ENCODE peak calls at places on chromosomes 7 and 10, in nine cellular contexts. W, R, H, V, E, F, N, O and T are unnamed samples.
A peak's percentile ranks its signal among the peaks of the same experiment; 100 is the strongest.

GRCh38 chr10:127254276-127254675 is 57.9 kb upstream of the INSYN2A start:
- DNase-seq in W (no peak), R (no peak), H (no peak), V (no peak), E (no peak), F (no peak), N (no peak), O (peak; percentile 63), T (no peak)

GRCh38 chr7:1247527-1248041 is 14.9 kb downstream of the UNCX start:
- DNase-seq in W (no peak), R (no peak), H (no peak), V (no peak), E (peak; percentile 75), F (peak; percentile 80), N (no peak), O (no peak), T (no peak)

GRCh38 chr7:156014808-156015207 is 202.5 kb upstream of the SHH start:
- DNase-seq in W (no peak), R (no peak), H (no peak), V (no peak), E (no peak), F (no peak), N (no peak), O (no peak), T (no peak)

GRCh38 chr7:151728746-151729145 is 148.2 kb downstream of the PRKAG2 start:
- DNase-seq in W (no peak), R (no peak), H (no peak), V (no peak), E (no peak), F (no peak), N (no peak), O (no peak), T (no peak)

GRCh38 chr10:18350340-18350739 is 210.1 kb downstream of the CACNB2 start:
- DNase-seq in W (no peak), R (no peak), H (no peak), V (no peak), E (no peak), F (peak; percentile 15), N (no peak), O (no peak), T (no peak)

GRCh38 chr10:119509909-119510451 is 32.5 kb downstream of the RGS10 start:
- DNase-seq in W (no peak), R (no peak), H (no peak), V (no peak), E (no peak), F (peak; percentile 59), N (no peak), O (peak; percentile 29), T (no peak)

GRCh38 chr7:101784275-101785127 is 32.9 kb upstream of the CUX1 start:
- DNase-seq in W (no peak), R (no peak), H (no peak), V (no peak), E (no peak), F (no peak), N (no peak), O (peak; percentile 63), T (no peak)

GRCh38 chr7:39105720-39106119 is 128.0 kb downstream of the POU6F2 start:
- DNase-seq in W (no peak), R (no peak), H (no peak), V (no peak), E (no peak), F (no peak), N (no peak), O (no peak), T (no peak)

GRCh38 chr7:77455334-77455733 is 39.2 kb upstream of the GSAP start:
- DNase-seq in W (no peak), R (peak; percentile 68), H (no peak), V (peak; percentile 39), E (no peak), F (no peak), N (peak; percentile 79), O (peak; percentile 80), T (no peak)

GRCh38 chr7:19116121-19117080 is 1.0 kb downstream of the TWIST1 start:
- DNase-seq in W (no peak), R (peak; percentile 33), H (no peak), V (no peak), E (no peak), F (peak; percentile 39), N (no peak), O (peak; percentile 72), T (peak; percentile 57)

GRCh38 chr10:12945709-12946359 is 55.7 kb downstream of the CCDC3 start:
- DNase-seq in W (no peak), R (no peak), H (no peak), V (no peak), E (no peak), F (no peak), N (no peak), O (no peak), T (no peak)

GRCh38 chr10:132607491-132607890 is 69.9 kb downstream of the INPP5A start:
- DNase-seq in W (no peak), R (no peak), H (no peak), V (no peak), E (peak; percentile 35), F (no peak), N (no peak), O (no peak), T (no peak)

GRCh38 chr10:63107943-63108437 is 25.1 kb upstream of the NRBF2 start:
- DNase-seq in W (no peak), R (no peak), H (no peak), V (no peak), E (no peak), F (no peak), N (no peak), O (no peak), T (no peak)